ENCODE peak calls at places on chromosomes 11 and 22, in four cellular contexts. B is T-helper 1 cell, X is brain microvascular endothelial cell, U is epithelial cell of prostate. F is an unnamed sample.

GRCh38 chr11:80816966-80817365 is 1376.1 kb upstream of the TENM4 start:
- DNase-seq in B (no peak), X (no peak), U (no peak), F (no peak)

GRCh38 chr11:34975482-34975881 is 59.1 kb downstream of the PDHX start:
- DNase-seq in B (no peak), X (no peak), U (no peak), F (no peak)

GRCh38 chr22:19824197-19825015 is 30.3 kb downstream of the GNB1L start:
- DNase-seq in B (no peak), X (no peak), U (no peak), F (no peak)

GRCh38 chr11:69008774-69009440 is 4.1 kb downstream of the MRGPRF start:
- DNase-seq in B (no peak), X (peak), U (peak), F (no peak)

GRCh38 chr11:110297082-110297725 is 790 bp upstream of the RDX start:
- DNase-seq in B (no peak), X (peak), U (no peak), F (no peak)

GRCh38 chr22:37175414-37176144 is 12.5 kb downstream of the C1QTNF6 start:
- DNase-seq in B (no peak), X (no peak), U (no peak), F (no peak)

GRCh38 chr11:102111011-102111786 is 952 bp downstream of the YAP1 start:
- DNase-seq in B (peak), X (peak), U (no peak), F (no peak)

GRCh38 chr22:49632199-49633009 is 195.3 kb downstream of the BRD1 start:
- DNase-seq in B (no peak), X (peak), U (no peak), F (no peak)

GRCh38 chr11:848380-848931 is 5.8 kb downstream of the TSPAN4 start:
- DNase-seq in B (peak), X (no peak), U (no peak), F (peak)

GRCh38 chr22:31870890-31871289 is 73.4 kb upstream of the YWHAH start:
- DNase-seq in B (no peak), X (peak), U (peak), F (no peak)

GRCh38 chr22:20531404-20532181 is 24.2 kb downstream of the MED15 start:
- DNase-seq in B (no peak), X (peak), U (peak), F (no peak)

GRCh38 chr11:71476031-71476430 is 23.0 kb downstream of the NADSYN1 start:
- DNase-seq in B (no peak), X (no peak), U (no peak), F (no peak)

F was measured in activated T-helper 2 cell treated with anti-CD3 and anti-CD28 coated beads, Interferon-gamma antibody, Interleukin-2, Interleukin-4, amounts not matched to agents 10 μg/mL and 5 μg/mL and 100 μg/mL, durations not matched to agents 14 hours and 24 hours and 36 hours.